ENCODE peak calls at places on chromosomes 12 and 14, in five cellular contexts. A is GM12865, Z is brain microvascular endothelial cell, M is transverse colon, K is body of pancreas. E is an unnamed sample.
A peak's percentile ranks its signal among the peaks of the same experiment; 100 is the strongest.

GRCh38 chr14:100396266-100396795 is 73.2 kb downstream of the SLC25A47 start:
- DNase-seq in Z (no peak), M (no peak), A (no peak), K (no peak), E (no peak)

GRCh38 chr14:30751646-30752416 is 122.5 kb upstream of the COCH start:
- DNase-seq in M (no peak), K (no peak), Z (no peak), A (peak; percentile 22), E (no peak)

GRCh38 chr14:95564060-95564459 is 29.2 kb downstream of the GLRX5 start:
- DNase-seq in K (peak; percentile 90), A (no peak), M (no peak), Z (no peak), E (no peak)

GRCh38 chr14:23580948-23581281 is 2.3 kb upstream of the JPH4 start:
- DNase-seq in M (no peak), K (no peak), A (no peak), Z (no peak), E (no peak)

GRCh38 chr12:112125250-112125999 is at the start of gene TRAFD1:
- DNase-seq in A (peak; percentile 98), M (peak; percentile 98), K (peak; percentile 98), Z (peak; percentile 97), E (peak; percentile 99)

GRCh38 chr12:1099158-1099557 is 108.1 kb downstream of the ERC1 start:
- DNase-seq in M (peak; percentile 33), K (no peak), A (peak; percentile 77), Z (no peak), E (peak; percentile 64)

GRCh38 chr14:21802441-21802840 is 128.8 kb upstream of the OR4E1 start:
- DNase-seq in Z (no peak), K (no peak), M (no peak), A (no peak), E (no peak)

GRCh38 chr14:28308727-28309126 is 457.9 kb upstream of the FOXG1 start:
- DNase-seq in Z (peak; percentile 61), M (no peak), K (no peak), A (no peak), E (no peak)

GRCh38 chr12:56261503-56262230 is 3.5 kb upstream of the ANKRD52 start:
- DNase-seq in M (peak; percentile 38), A (no peak), K (no peak), Z (peak; percentile 70), E (no peak)

GRCh38 chr14:78403278-78403815 is 233.2 kb downstream of the NRXN3 start:
- DNase-seq in A (peak; percentile 88), K (no peak), Z (peak; percentile 29), M (no peak), E (no peak)

GRCh38 chr12:124923906-124924734 is 9.7 kb upstream of the UBC start:
- DNase-seq in Z (peak; percentile 49), M (no peak), K (no peak), A (no peak), E (no peak)

GRCh38 chr14:23544511-23545447 is 6.8 kb downstream of the ZFHX2 start:
- DNase-seq in Z (no peak), M (peak; percentile 33), K (no peak), A (no peak), E (no peak)

GRCh38 chr14:21735200-21735599 is 61.6 kb upstream of the OR4E1 start:
- DNase-seq in K (no peak), A (no peak), M (no peak), Z (no peak), E (no peak)

GRCh38 chr14:67941456-67942018 is 122.0 kb downstream of the RAD51B start:
- DNase-seq in Z (peak; percentile 2), K (no peak), A (no peak), M (no peak), E (no peak)

GRCh38 chr12:89073027-89073398 is 279.3 kb downstream of the DUSP6 start:
- DNase-seq in A (no peak), M (no peak), K (peak; percentile 36), Z (peak; percentile 79), E (no peak)

GRCh38 chr12:128909653-128910052 is 56.4 kb downstream of the GLT1D1 start:
- DNase-seq in K (no peak), M (no peak), Z (no peak), A (no peak), E (no peak)

GRCh38 chr14:95038521-95039250 is 118.6 kb downstream of the DICER1 start:
- DNase-seq in A (no peak), Z (no peak), K (no peak), M (no peak), E (no peak)

GRCh38 chr14:22926316-22926715 is 2.9 kb downstream of the PRMT5 start:
- DNase-seq in A (no peak), K (no peak), Z (no peak), M (peak; percentile 48), E (no peak)

GRCh38 chr12:24901975-24902461 is 46.9 kb downstream of the BCAT1 start:
- DNase-seq in M (no peak), K (no peak), A (peak; percentile 54), Z (peak; percentile 46), E (peak; percentile 34)

DNA sequence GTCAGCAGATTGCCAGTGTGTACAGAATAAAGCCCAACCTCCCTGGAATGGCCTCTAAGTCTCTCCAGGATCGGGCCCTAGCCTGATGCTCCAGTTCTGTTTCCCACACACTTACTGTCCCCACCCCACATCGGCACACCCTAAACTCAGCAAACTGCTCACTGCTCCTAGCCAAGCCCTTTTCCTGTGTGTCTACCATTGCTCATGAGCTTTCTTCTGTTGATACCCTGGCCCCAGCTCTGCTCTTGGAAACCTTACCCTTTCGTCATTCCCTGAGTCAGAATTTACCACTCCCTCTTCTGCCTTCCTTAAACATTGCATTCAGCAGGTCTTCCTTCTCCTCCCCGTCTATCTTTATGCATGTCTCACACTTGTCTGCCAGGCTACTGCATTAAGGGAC is 158.9 kb downstream of the TMX1 start:
- DNase-seq in A (no peak), Z (peak; percentile 93), K (no peak), M (no peak), E (no peak)
- TF ChIP-seq CTCF in A (no peak), Z (peak; percentile 45), K (no peak), M (no peak), E (no peak)

GRCh38 chr12:12890815-12891645 is at the start of gene GPRC5A:
- DNase-seq in K (peak; percentile 91), Z (peak; percentile 98), M (peak; percentile 92), A (peak; percentile 21), E (peak; percentile 47)
- TF ChIP-seq CTCF in K (peak; percentile 11), Z (peak; percentile 57), M (peak; percentile 19), A (peak; percentile 4), E (peak; percentile 28)

GRCh38 chr14:53538316-53538851 is 385.3 kb upstream of the DDHD1 start:
- DNase-seq in Z (no peak), K (no peak), A (no peak), M (no peak), E (no peak)

GRCh38 chr14:53545217-53545616 is 392.1 kb upstream of the DDHD1 start:
- DNase-seq in M (no peak), Z (no peak), A (peak; percentile 61), K (no peak), E (peak; percentile 24)

GRCh38 chr14:53547593-53547992 is 394.5 kb upstream of the DDHD1 start:
- DNase-seq in Z (no peak), M (no peak), A (peak; percentile 48), K (no peak), E (peak; percentile 24)

GRCh38 chr14:53539489-53540126 is 386.5 kb upstream of the DDHD1 start:
- DNase-seq in Z (peak; percentile 81), A (peak; percentile 87), K (peak; percentile 77), M (peak; percentile 78), E (peak; percentile 51)

DNA sequence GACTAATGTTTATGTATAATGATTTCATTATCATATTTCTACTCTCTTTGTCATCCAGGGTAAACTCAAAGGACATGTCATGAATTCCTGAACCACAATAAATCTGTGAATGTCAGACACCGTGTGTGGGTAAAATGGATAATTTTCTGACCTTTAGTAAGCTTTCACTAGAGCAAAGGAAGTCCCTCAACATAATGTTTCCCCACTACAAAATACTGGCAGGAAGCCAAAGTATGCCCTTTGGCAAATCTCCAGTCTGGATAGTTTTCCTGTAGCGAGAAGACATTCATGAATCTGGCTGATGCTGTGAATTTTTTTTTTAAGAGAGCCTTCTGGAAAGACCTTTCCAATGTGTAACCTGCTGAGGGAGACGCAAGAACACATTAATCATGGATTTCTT is 389.6 kb upstream of the DDHD1 start:
- DNase-seq in Z (peak; percentile 51), M (no peak), K (peak; percentile 21), A (no peak), E (no peak)
- TF ChIP-seq CTCF in Z (no peak), M (no peak), K (no peak), A (no peak), E (no peak)

DNA sequence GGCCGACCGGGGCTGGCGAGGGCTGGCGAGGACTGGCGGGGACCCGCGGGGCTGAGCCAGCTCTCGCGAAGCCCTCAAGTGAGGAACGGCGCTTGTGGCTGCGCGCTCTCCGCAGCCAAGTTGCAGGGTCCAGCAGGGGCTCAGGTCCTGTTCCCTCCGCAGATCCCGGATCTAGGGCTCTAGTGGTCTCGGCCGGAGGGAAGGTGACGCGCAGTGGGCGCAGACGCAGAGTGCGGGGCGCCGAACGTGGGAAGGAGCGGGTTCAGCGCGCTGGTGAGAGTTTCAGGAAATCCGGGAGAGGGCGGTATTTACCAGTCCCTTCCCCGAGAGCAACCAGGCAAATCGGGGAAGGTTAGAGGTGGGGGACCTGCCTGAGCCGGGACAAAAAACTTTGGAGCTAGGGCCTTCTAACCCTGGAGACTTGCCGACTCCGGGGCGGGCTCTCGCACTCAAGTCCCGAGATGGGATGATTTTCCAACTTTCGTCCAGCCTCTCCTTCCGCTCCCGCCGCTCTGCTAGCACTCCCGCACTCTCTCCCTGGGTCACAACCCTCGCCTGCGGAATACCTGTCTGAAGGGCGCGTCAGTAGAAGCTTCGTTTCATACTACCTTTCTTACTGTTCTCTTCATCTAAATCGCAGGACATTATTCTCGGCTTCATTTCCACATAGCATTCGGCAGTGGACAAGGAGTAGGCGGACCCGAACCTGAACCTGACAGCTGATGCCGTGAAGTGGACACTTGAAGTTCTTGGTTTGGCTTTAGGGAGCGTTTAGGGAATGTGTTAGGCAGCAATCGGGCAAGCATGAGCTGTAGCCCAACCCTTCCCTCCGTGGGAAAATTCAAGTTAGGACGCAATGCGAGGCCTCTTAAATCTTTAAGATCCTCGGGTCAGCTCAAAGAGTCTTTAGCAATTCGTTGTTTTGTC is 13.6 kb upstream of the PAX9 start:
- DNase-seq in A (no peak), M (no peak), Z (peak; percentile 8), K (peak; percentile 45), E (peak; percentile 10)
- TF ChIP-seq CTCF in A (no peak), M (peak; percentile 50), Z (peak; percentile 61), K (peak; percentile 44), E (no peak)